ENCODE peak calls at places on chromosomes 1 and 21, in seven cellular contexts. X, R, A, B, J, H and M are unnamed samples.

GRCh38 chr21:24045775-24046215 is 1561.5 kb downstream of the MRPL39 start:
- DNase-seq in X (no peak), R (peak; percentile 52), A (no peak), B (peak; percentile 86), J (peak; percentile 69), H (no peak), M (peak; percentile 98)

GRCh38 chr21:39051561-39051949 is 131.7 kb downstream of the PSMG1 start:
- DNase-seq in X (peak; percentile 16), R (no peak), A (no peak), B (no peak), J (no peak), H (no peak), M (no peak)

GRCh38 chr1:24535021-24535424 is 20.9 kb upstream of the NCMAP start:
- DNase-seq in X (no peak), R (no peak), A (no peak), B (no peak), J (no peak), H (no peak), M (no peak)

GRCh38 chr21:34365794-34366193 is 2.0 kb downstream of the KCNE2 start:
- DNase-seq in X (no peak), R (no peak), A (no peak), B (no peak), J (no peak), H (no peak), M (peak; percentile 56)

GRCh38 chr1:75643460-75643859 is 32.5 kb upstream of the SLC44A5 start:
- DNase-seq in X (no peak), R (no peak), A (no peak), B (no peak), J (no peak), H (no peak), M (peak; percentile 19)

GRCh38 chr1:2596530-2597333 is 10.2 kb downstream of the PRXL2B start:
- DNase-seq in X (no peak), R (peak; percentile 2), A (no peak), B (peak; percentile 21), J (no peak), H (no peak), M (no peak)

GRCh38 chr1:11645670-11646265 is 8.5 kb downstream of the FBXO2 start:
- DNase-seq in X (peak; percentile 71), R (peak; percentile 86), A (no peak), B (peak; percentile 86), J (no peak), H (peak; percentile 79), M (peak; percentile 19)

GRCh38 chr1:113860891-113861290 is 10.6 kb downstream of the PTPN22 start:
- DNase-seq in X (peak; percentile 67), R (no peak), A (no peak), B (no peak), J (no peak), H (no peak), M (no peak)

GRCh38 chr1:193479187-193479586 is 292.8 kb upstream of the B3GALT2 start:
- DNase-seq in X (no peak), R (no peak), A (peak; percentile 0), B (no peak), J (no peak), H (no peak), M (no peak)

GRCh38 chr21:17370263-17370662 is 142.6 kb upstream of the CXADR start:
- DNase-seq in X (no peak), R (no peak), A (no peak), B (no peak), J (no peak), H (no peak), M (no peak)